ENCODE peak calls at places on chromosomes 6 and 20, in seven cellular contexts. O, P, U, Q, B, C and G are unnamed samples.

GRCh38 chr6:128156315-128157111 is 255.7 kb upstream of the THEMIS start:
- DNase-seq in Q (no peak), C (no peak), U (no peak), B (no peak), P (no peak), O (no peak), G (no peak)

GRCh38 chr6:73985891-73986290 is 289.9 kb downstream of the CD109 start:
- DNase-seq in P (no peak), C (peak; percentile 3), Q (peak; percentile 26), O (no peak), B (no peak), U (no peak), G (peak; percentile 11)

GRCh38 chr20:59603176-59603575 is 1.2 kb upstream of the PHACTR3 start:
- DNase-seq in U (no peak), Q (no peak), B (no peak), O (no peak), C (no peak), P (no peak), G (no peak)

GRCh38 chr6:20021795-20022194 is 184.6 kb downstream of the ID4 start:
- DNase-seq in B (no peak), P (no peak), Q (no peak), U (no peak), C (no peak), O (no peak), G (no peak)

GRCh38 chr20:1291191-1291741 is 25.2 kb downstream of the SNPH start:
- DNase-seq in O (no peak), Q (peak; percentile 56), C (no peak), B (peak; percentile 8), P (no peak), U (no peak), G (peak; percentile 74)

GRCh38 chr6:70663881-70664466 is 3.7 kb upstream of the SMAP1 start:
- DNase-seq in U (no peak), Q (no peak), O (no peak), P (no peak), C (no peak), B (no peak), G (no peak)

GRCh38 chr6:39881851-39882566 is 52.3 kb downstream of the MOCS1 start:
- DNase-seq in P (no peak), Q (peak; percentile 80), O (no peak), U (no peak), B (no peak), C (no peak), G (peak; percentile 83)

GRCh38 chr6:23003671-23004598 is 434.6 kb downstream of the HDGFL1 start:
- DNase-seq in O (no peak), B (no peak), U (no peak), C (no peak), P (no peak), Q (peak; percentile 93), G (peak; percentile 70)

GRCh38 chr6:152110878-152111820 is 303.7 kb downstream of the ESR1 start:
- DNase-seq in Q (no peak), B (no peak), C (peak; percentile 23), O (no peak), P (no peak), U (no peak), G (no peak)

GRCh38 chr20:23298926-23299672 is 51.5 kb upstream of the NXT1 start:
- DNase-seq in B (no peak), C (no peak), O (no peak), U (no peak), Q (peak; percentile 53), P (no peak), G (no peak)

GRCh38 chr6:37331047-37331446 is 22.7 kb upstream of the RNF8 start:
- DNase-seq in O (no peak), C (no peak), P (no peak), Q (no peak), B (no peak), U (no peak), G (no peak)

GRCh38 chr6:88869263-88870023 is 94.0 kb downstream of the RNGTT start:
- DNase-seq in U (no peak), C (peak; percentile 38), P (no peak), O (no peak), Q (peak; percentile 41), B (no peak), G (no peak)

GRCh38 chr6:105713474-105714118 is 310.7 kb upstream of the PREP start:
- DNase-seq in Q (peak; percentile 8), C (peak; percentile 27), B (no peak), U (no peak), O (no peak), P (no peak), G (no peak)

GRCh38 chr20:61251529-61252393 is at the start of gene CDH4:
- DNase-seq in U (no peak), P (peak; percentile 60), Q (peak; percentile 21), B (peak; percentile 41), O (no peak), C (peak; percentile 9), G (no peak)

GRCh38 chr6:52285174-52286068 is 879 bp upstream of the MCM3 start:
- DNase-seq in Q (no peak), O (peak; percentile 80), B (no peak), C (peak; percentile 81), U (no peak), P (no peak), G (peak; percentile 17)